ENCODE peak calls at places on chromosomes 13 and 19, in six cellular contexts. V, A, D, P, L and G are unnamed samples.

GRCh38 chr13:51955281-51955771 is 55.9 kb downstream of the ATP7B start:
- DNase-seq in A (no peak), L (no peak), D (no peak), P (no peak), V (no peak), G (no peak)

GRCh38 chr13:69264362-69265334 is 843.0 kb upstream of the ATXN8OS start:
- DNase-seq in D (no peak), A (no peak), P (no peak), L (no peak), V (no peak), G (peak)

GRCh38 chr19:38596057-38596981 is 21.4 kb downstream of the MAP4K1 start:
- DNase-seq in V (peak), D (peak), L (peak), P (peak), A (no peak), G (peak)

GRCh38 chr19:39544201-39544903 is 4.4 kb upstream of the EID2 start:
- DNase-seq in A (peak), P (peak), D (no peak), V (no peak), L (no peak), G (no peak)

GRCh38 chr13:44141213-44141724 is 232.4 kb upstream of the SERP2 start:
- DNase-seq in D (no peak), P (no peak), L (no peak), A (no peak), V (no peak), G (peak)

GRCh38 chr13:110132178-110132975 is 174.6 kb downstream of the COL4A1 start:
- DNase-seq in P (peak), V (no peak), L (no peak), D (no peak), A (peak), G (no peak)

GRCh38 chr13:33931397-33931987 is 113.5 kb downstream of the RFC3 start:
- DNase-seq in V (peak), P (peak), D (no peak), L (no peak), A (peak), G (peak)

GRCh38 chr19:49106648-49107135 is 7.5 kb upstream of the LIN7B start:
- DNase-seq in A (peak), V (peak), P (peak), L (peak), D (peak), G (peak)

GRCh38 chr19:51324082-51324481 is 12.6 kb downstream of the IGLON5 start:
- DNase-seq in A (no peak), D (no peak), V (no peak), P (no peak), L (no peak), G (no peak)

GRCh38 chr19:1945899-1946298 is 4.9 kb downstream of the CSNK1G2 start:
- DNase-seq in D (peak), A (no peak), L (peak), V (no peak), P (peak), G (peak)

GRCh38 chr13:44068737-44069136 is 189.0 kb downstream of the LACC1 start:
- DNase-seq in D (no peak), V (no peak), L (no peak), A (peak), P (peak), G (peak)

GRCh38 chr19:49490287-49491029 is 3.0 kb downstream of the RPL13A start:
- DNase-seq in D (peak), A (no peak), V (no peak), L (no peak), P (no peak), G (no peak)

GRCh38 chr19:39937094-39937493 is 2.7 kb upstream of the FCGBP start:
- DNase-seq in A (no peak), P (no peak), V (no peak), L (no peak), D (no peak), G (no peak)

GRCh38 chr13:86000546-86000945 is 201.3 kb upstream of the SLITRK6 start:
- DNase-seq in L (no peak), V (no peak), A (no peak), D (no peak), P (no peak), G (no peak)

GRCh38 chr13:72125561-72125960 is 258.6 kb upstream of the DACH1 start:
- DNase-seq in L (no peak), A (no peak), V (no peak), P (no peak), D (no peak), G (no peak)

GRCh38 chr13:72132065-72132464 is 265.1 kb upstream of the DACH1 start:
- DNase-seq in D (no peak), A (no peak), P (peak), L (no peak), V (no peak), G (peak)

GRCh38 chr13:72126424-72126823 is 259.4 kb upstream of the DACH1 start:
- DNase-seq in V (no peak), P (no peak), A (no peak), D (no peak), L (no peak), G (no peak)

GRCh38 chr13:72127031-72127430 is 260.0 kb upstream of the DACH1 start:
- DNase-seq in V (no peak), L (no peak), P (no peak), A (no peak), D (no peak), G (peak)

DNA sequence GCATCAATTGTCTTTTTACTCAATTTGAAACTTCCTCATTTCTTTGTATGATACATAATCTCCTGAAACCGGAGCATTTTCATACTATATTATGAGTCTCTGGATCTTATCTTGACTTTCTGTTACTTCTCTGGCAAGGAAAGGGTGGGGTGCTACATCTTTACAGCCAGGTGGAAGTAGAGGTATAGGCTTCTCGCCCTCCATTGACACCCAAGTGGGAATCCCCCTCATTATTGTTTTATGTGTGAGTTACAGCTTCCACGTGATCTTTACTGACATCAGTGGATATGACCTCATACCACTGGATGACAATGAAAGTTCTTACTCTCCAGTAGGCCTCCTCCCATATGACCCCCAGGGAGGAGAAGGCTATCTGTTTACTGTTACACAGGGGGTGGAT is 262.1 kb upstream of the DACH1 start:
- DNase-seq in V (no peak), D (no peak), A (no peak), L (no peak), P (no peak), G (no peak)
- H2BK5ac ChIP-seq in V (no peak), D (no peak), A (no peak), L (no peak), P (no peak), G (no peak)

GRCh38 chr19:12913871-12914690 is 5.0 kb downstream of the SYCE2 start:
- DNase-seq in V (no peak), P (no peak), L (no peak), A (no peak), D (no peak), G (peak)
- H3K9ac ChIP-seq in V (no peak), P (no peak), L (no peak), A (no peak), D (no peak), G (peak)

GRCh38 chr19:18833141-18833476 is 1.4 kb downstream of the UPF1 start:
- DNase-seq in A (no peak), V (no peak), P (peak), L (no peak), D (no peak), G (no peak)

GRCh38 chr19:18833849-18834643 is 2.3 kb downstream of the UPF1 start:
- DNase-seq in D (no peak), V (no peak), L (no peak), A (no peak), P (peak), G (no peak)

GRCh38 chr19:18830488-18830887 is 1.3 kb upstream of the UPF1 start:
- DNase-seq in L (no peak), P (no peak), D (no peak), V (no peak), A (no peak), G (no peak)

GRCh38 chr19:18831524-18832330 is at the start of gene UPF1:
- DNase-seq in L (peak), P (peak), D (peak), V (peak), A (peak), G (peak)

GRCh38 chr19:18832331-18833140 is 777 bp downstream of the UPF1 start:
- DNase-seq in A (no peak), P (peak), L (peak), D (peak), V (peak), G (peak)
- H2BK15ac ChIP-seq in A (no peak), P (no peak), L (no peak), D (no peak), V (no peak), G (no peak)

GRCh38 chr19:15280048-15280725 is 47.9 kb upstream of the EPHX3 start:
- DNase-seq in V (no peak), L (no peak), D (no peak), A (peak), P (peak), G (peak)
- H2BK5ac ChIP-seq in V (no peak), L (no peak), D (no peak), A (peak), P (no peak), G (no peak)

DNA sequence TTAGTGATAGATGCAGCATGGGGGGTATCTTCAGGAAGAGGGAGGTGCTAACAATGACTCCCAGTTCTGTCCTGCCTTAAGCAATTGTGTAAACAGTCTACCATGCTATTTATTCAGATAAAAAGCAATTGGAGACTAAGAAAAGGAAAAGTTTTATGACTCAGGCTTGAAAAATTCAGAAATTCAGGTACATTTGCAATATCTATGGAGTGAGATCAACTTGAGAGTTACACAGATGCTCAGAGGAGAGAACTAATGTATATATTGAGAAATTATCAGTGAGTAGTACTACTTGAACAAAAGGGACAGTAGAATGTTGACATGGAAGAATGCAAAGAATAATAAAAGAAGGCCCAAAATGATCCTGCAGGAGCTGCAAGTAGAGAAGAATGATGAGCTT is 277.6 kb upstream of the DACH1 start:
- DNase-seq in P (no peak), A (no peak), D (no peak), L (no peak), V (no peak), G (no peak)
- H3K9ac ChIP-seq in P (no peak), A (no peak), D (no peak), L (no peak), V (no peak), G (no peak)

GRCh38 chr13:35179920-35180663 is 238.0 kb downstream of the NBEA start:
- DNase-seq in P (no peak), V (no peak), L (no peak), A (no peak), D (no peak), G (no peak)
- H2BK15ac ChIP-seq in P (no peak), V (no peak), L (no peak), A (no peak), D (no peak), G (no peak)

GRCh38 chr19:27972291-27973040 is 1240.5 kb downstream of the UQCRFS1 start:
- DNase-seq in A (no peak), D (no peak), P (no peak), V (no peak), L (no peak), G (peak)
- H2BK5ac ChIP-seq in A (no peak), D (no peak), P (peak), V (no peak), L (no peak), G (no peak)

GRCh38 chr19:17328517-17329060 is 6.1 kb downstream of the ANO8 start:
- DNase-seq in A (no peak), P (no peak), L (peak), D (no peak), V (no peak), G (no peak)
- H3K9ac ChIP-seq in A (no peak), P (no peak), L (no peak), D (no peak), V (peak), G (peak)